ENCODE peak calls at places on chromosome 22, in nine cellular contexts. H is GM23338, T is K562, X is HepG2, I is A549, B is HCT116, F is SK-N-SH, Q is HL-60, U is GM12878. V is an unnamed sample.

GRCh38 chr22:48753381-48753730 is 1074.3 kb downstream of the BRD1 start:
- DNase-seq in X (no peak), U (no peak), B (no peak), I (no peak), Q (no peak), H (no peak), T (no peak), F (no peak), V (no peak)

GRCh38 chr22:50727678-50728522 is 10.1 kb upstream of the ACR start:
- DNase-seq in I (no peak), Q (no peak), T (no peak), U (no peak), H (no peak), F (no peak), X (no peak), B (no peak), V (no peak)

GRCh38 chr22:37479196-37479595 is 7.0 kb downstream of the MFNG start:
- DNase-seq in I (no peak), B (no peak), U (no peak), T (no peak), X (no peak), F (no peak), Q (no peak), H (no peak), V (no peak)

GRCh38 chr22:20641198-20641892 is 132.6 kb upstream of the SERPIND1 start:
- DNase-seq in T (no peak), Q (no peak), I (no peak), X (no peak), F (no peak), B (no peak), U (no peak), H (no peak), V (no peak)

GRCh38 chr22:49199224-49199623 is 628.4 kb downstream of the BRD1 start:
- DNase-seq in H (no peak), T (no peak), U (no peak), I (no peak), X (no peak), F (no peak), B (no peak), Q (no peak), V (no peak)

GRCh38 chr22:20013382-20013871 is 3.2 kb downstream of the ARVCF start:
- DNase-seq in Q (no peak), I (peak), U (no peak), B (no peak), H (peak), F (peak), T (peak), X (peak), V (no peak)

GRCh38 chr22:50067244-50067643 is 9.1 kb upstream of the TTLL8 start:
- DNase-seq in B (no peak), F (no peak), I (no peak), H (no peak), U (no peak), T (no peak), Q (no peak), X (no peak), V (no peak)

GRCh38 chr22:35611200-35611890 is 5.8 kb downstream of the MB start:
- DNase-seq in F (no peak), B (no peak), I (no peak), H (no peak), Q (no peak), X (no peak), U (no peak), T (no peak), V (no peak)

GRCh38 chr22:50526849-50527801 is 1.7 kb upstream of the SCO2 start:
- DNase-seq in B (no peak), F (peak), I (peak), H (peak), Q (peak), T (peak), X (peak), U (no peak), V (no peak)

GRCh38 chr22:36914383-36914752 is 940 bp downstream of the CSF2RB start:
- DNase-seq in T (no peak), H (no peak), U (no peak), F (no peak), B (no peak), Q (no peak), X (no peak), I (no peak), V (no peak)

GRCh38 chr22:33047744-33048143 is 10.4 kb downstream of the SYN3 start:
- DNase-seq in B (no peak), U (no peak), F (no peak), H (no peak), T (no peak), Q (no peak), I (no peak), X (no peak), V (no peak)

GRCh38 chr22:26295583-26296126 is 126.4 kb downstream of the SEZ6L start:
- DNase-seq in F (no peak), U (no peak), H (no peak), T (no peak), X (no peak), I (no peak), B (no peak), Q (no peak), V (no peak)

GRCh38 chr22:20549232-20549841 is 41.9 kb downstream of the MED15 start:
- DNase-seq in X (no peak), Q (no peak), H (peak), I (no peak), T (no peak), B (no peak), F (no peak), U (no peak), V (no peak)

GRCh38 chr22:26168934-26169311 is 339 bp upstream of the SEZ6L start:
- DNase-seq in H (no peak), Q (no peak), I (no peak), U (no peak), B (no peak), F (no peak), T (no peak), X (no peak), V (no peak)

GRCh38 chr22:31244044-31244942 is 32.2 kb downstream of the LIMK2 start:
- DNase-seq in X (peak), B (peak), F (peak), Q (no peak), I (peak), U (no peak), H (peak), T (no peak), V (no peak)

GRCh38 chr22:24435323-24435645 is 7.9 kb downstream of the ADORA2A start:
- DNase-seq in B (no peak), H (no peak), T (no peak), I (no peak), Q (no peak), F (no peak), U (no peak), X (no peak), V (no peak)

GRCh38 chr22:49404576-49405199 is 423.0 kb downstream of the BRD1 start:
- DNase-seq in F (no peak), X (no peak), T (no peak), H (no peak), U (no peak), I (no peak), Q (no peak), B (no peak), V (no peak)

GRCh38 chr22:47174096-47174495 is 411.6 kb downstream of the TBC1D22A start:
- DNase-seq in T (no peak), B (no peak), U (no peak), Q (no peak), I (no peak), X (no peak), F (no peak), H (no peak), V (no peak)

GRCh38 chr22:20131856-20132685 is 467 bp downstream of the ZDHHC8 start:
- DNase-seq in H (no peak), U (no peak), T (peak), I (no peak), X (no peak), B (no peak), F (peak), Q (no peak), V (no peak)

GRCh38 chr22:19179472-19180048 is 1.0 kb upstream of the SLC25A1 start:
- DNase-seq in B (peak), I (peak), Q (no peak), F (peak), X (peak), H (peak), U (peak), T (peak), V (peak)

GRCh38 chr22:33577862-33578411 is 342.3 kb downstream of the LARGE1 start:
- DNase-seq in U (no peak), X (peak), I (peak), Q (no peak), T (no peak), H (no peak), B (no peak), F (peak), V (no peak)

GRCh38 chr22:20834206-20834605 is 24.4 kb downstream of the PI4KA start:
- DNase-seq in H (no peak), Q (no peak), B (no peak), X (no peak), U (no peak), T (peak), F (peak), I (no peak), V (no peak)

GRCh38 chr22:50483106-50483505 is 1.8 kb downstream of the ADM2 start:
- DNase-seq in I (no peak), F (no peak), Q (no peak), X (no peak), B (no peak), H (no peak), U (no peak), T (no peak), V (no peak)

GRCh38 chr22:24510694-24511625 is 15.8 kb downstream of the UPB1 start:
- DNase-seq in U (no peak), T (peak), F (no peak), H (no peak), I (no peak), B (no peak), Q (peak), X (peak), V (no peak)

GRCh38 chr22:36325163-36326031 is 62.4 kb downstream of the MYH9 start:
- DNase-seq in H (no peak), U (no peak), B (no peak), T (no peak), F (no peak), Q (no peak), I (no peak), X (no peak), V (no peak)

GRCh38 chr22:50599816-50600454 is 658 bp upstream of the MAPK8IP2 start:
- DNase-seq in U (no peak), H (peak), T (peak), X (peak), I (no peak), Q (no peak), F (peak), B (no peak), V (no peak)

GRCh38 chr22:37741312-37741795 is 44.5 kb downstream of the TRIOBP start:
- DNase-seq in I (peak), B (no peak), Q (peak), U (no peak), H (peak), F (peak), T (no peak), X (peak), V (no peak)

GRCh38 chr22:36463783-36464184 is 17.7 kb downstream of the TXN2 start:
- DNase-seq in U (no peak), B (no peak), F (no peak), Q (no peak), H (no peak), I (no peak), T (no peak), X (no peak), V (no peak)

GRCh38 chr22:35629406-35630234 is 12.5 kb upstream of the MB start:
- DNase-seq in H (peak), Q (peak), X (no peak), I (peak), U (peak), T (peak), B (peak), F (no peak), V (no peak)

GRCh38 chr22:48045369-48045768 is 1282.9 kb downstream of the TBC1D22A start:
- DNase-seq in H (no peak), U (peak), Q (no peak), B (no peak), F (no peak), X (no peak), I (no peak), T (no peak), V (no peak)

GRCh38 chr22:25375683-25376082 is 156.2 kb downstream of the CRYBB2 start:
- DNase-seq in Q (no peak), B (no peak), F (no peak), H (peak), T (no peak), I (no peak), X (no peak), U (no peak), V (no peak)

GRCh38 chr22:25176175-25176574 is 23.5 kb upstream of the CRYBB3 start:
- DNase-seq in Q (no peak), F (no peak), I (no peak), T (no peak), X (no peak), H (no peak), B (no peak), U (no peak), V (no peak)

GRCh38 chr22:20125201-20126174 is 6.1 kb upstream of the ZDHHC8 start:
- DNase-seq in U (no peak), F (no peak), Q (no peak), B (no peak), X (no peak), H (no peak), I (no peak), T (no peak), V (no peak)

GRCh38 chr22:46844606-46845210 is 82.3 kb downstream of the TBC1D22A start:
- DNase-seq in I (no peak), X (no peak), F (no peak), B (no peak), H (no peak), U (no peak), T (no peak), Q (no peak), V (no peak)

GRCh38 chr22:17097062-17097461 is 12.3 kb downstream of the IL17RA start:
- DNase-seq in H (no peak), Q (no peak), F (no peak), X (no peak), U (no peak), B (no peak), T (no peak), I (no peak), V (no peak)

GRCh38 chr22:17097701-17098100 is 12.9 kb downstream of the IL17RA start:
- DNase-seq in X (no peak), U (no peak), B (no peak), F (no peak), T (no peak), Q (no peak), H (no peak), I (no peak), V (no peak)

GRCh38 chr22:17096095-17096494 is 11.3 kb downstream of the IL17RA start:
- DNase-seq in X (no peak), U (no peak), B (no peak), H (no peak), Q (no peak), I (no peak), T (no peak), F (no peak), V (no peak)

GRCh38 chr22:17100621-17101020 is 15.8 kb downstream of the IL17RA start:
- DNase-seq in U (no peak), T (no peak), F (no peak), B (no peak), X (no peak), I (no peak), Q (no peak), H (no peak), V (no peak)

DNA sequence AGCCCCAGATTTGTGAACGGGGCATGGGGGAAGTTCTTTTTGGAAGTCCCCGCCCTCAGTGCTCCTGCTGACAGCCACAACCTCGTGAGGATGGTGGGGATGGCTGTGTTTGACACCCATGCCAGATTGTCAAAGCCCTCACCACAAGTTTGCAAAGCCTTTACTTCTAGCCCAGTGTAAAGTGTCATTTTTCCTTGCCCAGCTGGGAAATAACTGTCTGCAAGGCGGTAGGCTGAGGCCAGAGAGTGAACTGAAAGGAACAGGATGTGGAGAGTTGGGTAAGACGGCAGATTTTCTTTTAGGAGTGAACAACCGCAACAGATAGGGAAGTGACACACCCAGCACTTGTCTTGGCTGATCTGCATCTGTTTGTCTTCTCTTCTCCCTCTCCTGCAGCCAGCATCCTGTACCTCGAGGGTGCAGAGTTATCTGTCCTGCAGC is 13.6 kb downstream of the IL17RA start:
- DNase-seq in T (no peak), X (no peak), Q (peak), F (no peak), B (no peak), H (no peak), U (no peak), I (no peak), V (no peak)
- TF ChIP-seq REST in T (no peak), X (no peak), Q (no peak), F (no peak), B (no peak), H (no peak), U (no peak), I (no peak), V (no peak)

DNA sequence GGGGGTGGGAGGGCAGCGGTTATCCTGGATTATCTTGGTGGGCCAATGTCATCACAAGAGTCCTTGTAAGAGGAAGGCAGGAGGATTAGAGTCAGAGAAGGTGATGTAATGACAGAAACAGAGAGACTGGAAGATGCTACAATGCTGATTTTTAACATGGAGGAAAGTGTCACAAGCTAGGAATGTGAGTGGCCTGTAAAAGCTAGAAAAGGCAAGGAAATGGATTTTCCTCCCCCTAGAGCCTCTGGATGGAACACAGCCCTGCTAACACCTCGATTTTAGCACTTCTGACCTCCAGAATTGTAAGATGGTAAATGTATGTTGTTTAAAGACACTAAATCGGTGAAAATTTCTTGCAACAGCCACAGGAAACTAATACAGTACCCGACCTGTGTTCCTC is 109.3 kb downstream of the MN1 start:
- DNase-seq in T (no peak), F (no peak), B (no peak), H (no peak), X (no peak), Q (no peak), U (no peak), I (no peak), V (no peak)
- TF ChIP-seq CTCF in T (no peak), F (peak), B (no peak), H (no peak), X (no peak), Q (no peak), U (no peak), I (no peak), V (no peak)

DNA sequence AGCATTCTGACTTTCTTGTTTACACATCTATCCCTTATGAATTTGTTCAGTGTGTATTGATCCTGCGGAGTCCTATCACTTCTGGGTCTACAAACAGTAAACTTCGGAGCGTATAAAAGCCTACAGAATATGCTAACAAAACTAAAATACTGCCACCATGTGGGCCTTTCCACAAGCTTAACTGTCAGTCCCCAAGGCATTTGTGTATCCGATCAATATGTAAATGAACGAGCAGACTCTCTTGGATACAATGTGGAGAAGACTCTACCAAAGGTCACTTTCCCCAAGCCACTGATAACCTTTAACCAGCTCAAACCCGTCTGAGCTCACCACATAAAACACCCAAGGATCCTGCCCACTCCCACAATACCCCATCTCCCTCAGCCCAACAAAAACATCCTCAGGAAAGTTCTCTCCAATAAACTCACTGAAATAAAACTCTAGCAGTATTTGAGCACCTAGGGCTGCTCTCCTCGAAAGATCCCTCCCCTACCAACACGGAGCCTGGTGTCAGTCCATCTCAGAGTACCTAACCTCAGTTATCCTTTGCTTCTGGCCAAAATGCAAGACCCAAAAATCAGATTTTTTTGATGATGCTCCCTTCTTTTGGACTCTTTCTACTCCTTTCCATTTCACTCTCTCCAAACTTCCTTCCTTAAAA is 17.8 kb downstream of the ADA2 start:
- DNase-seq in T (no peak), I (peak), B (no peak), H (peak), X (peak), U (no peak), Q (no peak), F (no peak), V (no peak)
- TF ChIP-seq REST in T (no peak), I (no peak), B (no peak), H (no peak), X (no peak), U (no peak), Q (no peak), F (no peak), V (no peak)

GRCh38 chr22:44850946-44851345 is 98.6 kb downstream of the ARHGAP8 start:
- DNase-seq in F (peak), H (no peak), Q (no peak), I (no peak), X (no peak), U (no peak), B (no peak), T (no peak), V (no peak)
- TF ChIP-seq CTCF in F (no peak), H (no peak), Q (no peak), I (no peak), X (no peak), U (no peak), B (no peak), T (no peak), V (no peak)

GRCh38 chr22:39219071-39220050 is 25.4 kb downstream of the PDGFB start:
- DNase-seq in F (no peak), T (no peak), X (no peak), Q (no peak), H (peak), B (no peak), I (peak), U (no peak), V (no peak)
- TF ChIP-seq REST in F (no peak), T (no peak), X (no peak), Q (no peak), H (no peak), B (no peak), I (no peak), U (no peak), V (no peak)

DNA sequence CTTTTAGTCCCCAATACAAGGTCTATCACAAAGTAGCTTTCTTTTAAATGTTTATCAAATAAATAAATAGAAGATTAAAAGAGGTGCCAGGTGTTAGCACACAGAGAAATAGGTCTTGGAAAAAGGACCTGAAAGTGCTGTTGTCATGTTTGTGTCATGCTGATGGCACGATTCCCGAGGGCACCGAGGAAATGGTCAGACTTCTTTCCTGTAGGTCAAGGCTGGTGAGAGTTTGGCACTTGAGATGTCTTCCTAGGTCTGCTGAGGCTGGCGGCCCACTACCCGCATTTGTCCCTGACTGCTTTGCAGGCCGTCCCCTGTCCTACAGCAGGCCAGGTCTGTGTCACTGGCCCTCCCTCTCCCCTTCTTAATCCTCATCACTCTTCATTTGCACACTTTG is 112.1 kb downstream of the ATXN10 start:
- DNase-seq in B (no peak), T (no peak), H (no peak), X (no peak), Q (no peak), U (no peak), I (no peak), F (no peak), V (no peak)
- TF ChIP-seq CTCF in B (no peak), T (no peak), H (no peak), X (no peak), Q (no peak), U (no peak), I (no peak), F (no peak), V (no peak)

GRCh38 chr22:38870312-38870741 is 1.7 kb downstream of the CBX6 start:
- DNase-seq in X (peak), T (peak), F (peak), I (peak), H (peak), U (peak), Q (peak), B (peak), V (no peak)
- TF ChIP-seq REST in X (no peak), T (no peak), F (no peak), I (no peak), H (no peak), U (no peak), Q (no peak), B (no peak), V (no peak)

GRCh38 chr22:42967933-42968332 is 47.0 kb downstream of the PACSIN2 start:
- DNase-seq in B (no peak), H (no peak), I (no peak), U (no peak), X (no peak), Q (peak), T (peak), F (no peak), V (no peak)
- TF ChIP-seq CTCF in B (no peak), H (no peak), I (no peak), U (peak), X (no peak), Q (peak), T (peak), F (no peak), V (no peak)